ENCODE peak calls at places on chromosomes 1 and 21, in seven cellular contexts. O, E, K, I, H, X and W are unnamed samples.

GRCh38 chr1:228058981-228059535 is 23.4 kb upstream of the ARF1 start:
- DNase-seq in K (no peak), O (peak), H (no peak), X (no peak), I (no peak), E (no peak), W (no peak)

GRCh38 chr1:45499415-45499769 is 481 bp downstream of the CCDC163 start:
- DNase-seq in X (no peak), O (no peak), E (no peak), I (peak), K (no peak), H (no peak), W (no peak)

GRCh38 chr1:158154501-158154900 is 26.2 kb upstream of the CD1D start:
- DNase-seq in K (no peak), I (no peak), X (no peak), H (no peak), O (no peak), E (no peak), W (no peak)

GRCh38 chr1:14184346-14184963 is 414.0 kb upstream of the KAZN start:
- DNase-seq in H (no peak), K (no peak), E (no peak), I (no peak), X (no peak), O (no peak), W (no peak)

GRCh38 chr1:153000294-153000693 is 1.3 kb upstream of the SPRR3 start:
- DNase-seq in I (no peak), H (no peak), K (no peak), O (no peak), X (no peak), E (no peak), W (no peak)

GRCh38 chr1:34918609-34919561 is 10.6 kb downstream of the DLGAP3 start:
- DNase-seq in K (no peak), O (no peak), X (no peak), E (no peak), H (no peak), I (no peak), W (no peak)

GRCh38 chr1:109240158-109241152 is 8.9 kb upstream of the CELSR2 start:
- DNase-seq in X (peak), E (peak), H (no peak), K (peak), O (no peak), I (no peak), W (no peak)

GRCh38 chr1:206655471-206655882 is 20.1 kb downstream of the DYRK3 start:
- DNase-seq in H (no peak), O (no peak), X (no peak), I (no peak), K (no peak), E (peak), W (no peak)

GRCh38 chr1:36108314-36108713 is 16.7 kb downstream of the COL8A2 start:
- DNase-seq in X (no peak), K (no peak), H (no peak), E (no peak), O (no peak), I (no peak), W (no peak)

GRCh38 chr1:12047120-12047876 is 15.8 kb upstream of the TNFRSF8 start:
- DNase-seq in O (no peak), E (no peak), K (no peak), H (no peak), I (no peak), X (peak), W (no peak)

GRCh38 chr21:31182231-31183129 is 144.2 kb upstream of the KRTAP19-8 start:
- DNase-seq in O (no peak), I (no peak), K (no peak), E (no peak), X (no peak), H (no peak), W (no peak)

GRCh38 chr1:119631433-119632102 is 16.5 kb downstream of the ZNF697 start:
- DNase-seq in X (peak), H (peak), K (peak), I (peak), E (peak), O (peak), W (peak)

GRCh38 chr1:87212431-87213125 is 116.1 kb upstream of the LMO4 start:
- DNase-seq in X (no peak), O (no peak), H (no peak), K (no peak), E (no peak), I (no peak), W (no peak)

DNA sequence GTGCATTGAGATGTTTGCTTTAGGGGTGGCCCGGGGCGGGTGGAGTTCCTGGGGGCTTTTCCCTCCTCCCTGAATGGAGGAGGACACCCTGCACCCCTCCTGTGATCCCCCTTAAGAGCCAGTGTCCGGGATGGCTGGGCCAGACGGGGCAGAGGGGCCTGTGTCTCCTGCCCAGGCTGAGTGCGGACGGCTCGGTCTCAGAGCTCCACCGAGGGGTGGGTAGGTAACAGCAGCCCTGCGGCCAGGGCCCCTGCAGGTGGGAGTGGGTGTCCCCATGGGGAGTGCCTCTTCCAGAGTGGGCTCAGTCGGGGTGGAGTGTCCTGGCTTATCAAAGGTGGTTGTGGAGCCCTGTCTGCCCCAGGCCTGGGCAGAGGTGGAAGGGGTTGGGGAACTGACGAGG is 23.1 kb downstream of the TP73 start:
- DNase-seq in E (no peak), H (no peak), O (no peak), K (no peak), X (no peak), I (no peak), W (no peak)
- TF ChIP-seq CTCF in E (no peak), H (no peak), O (no peak), K (no peak), X (no peak), I (no peak), W (no peak)

GRCh38 chr21:26587621-26588260 is 14.7 kb upstream of the CYYR1 start:
- DNase-seq in H (no peak), K (no peak), I (no peak), E (no peak), O (no peak), X (peak), W (no peak)
- H3K4me3 ChIP-seq in H (no peak), K (no peak), I (no peak), E (peak), O (peak), X (peak), W (no peak)

GRCh38 chr1:68454534-68454933 is 4.8 kb upstream of the RPE65 start:
- DNase-seq in E (no peak), X (no peak), H (no peak), O (no peak), I (peak), K (no peak), W (no peak)
- TF ChIP-seq CTCF in E (peak), X (no peak), H (no peak), O (no peak), I (peak), K (no peak), W (no peak)

GRCh38 chr1:150563340-150564038 is 14.3 kb downstream of the ADAMTSL4 start:
- DNase-seq in K (peak), X (no peak), H (no peak), I (no peak), E (peak), O (no peak), W (no peak)
- H3K4me3 ChIP-seq in K (no peak), X (no peak), H (peak), I (no peak), E (peak), O (no peak), W (peak)

GRCh38 chr1:23178931-23179330 is 10.3 kb upstream of the LUZP1 start:
- DNase-seq in X (peak), H (no peak), E (no peak), I (peak), K (no peak), O (no peak), W (no peak)
- TF ChIP-seq CTCF in X (no peak), H (peak), E (peak), I (peak), K (peak), O (peak), W (no peak)